ENCODE peak calls at places on chromosomes 12 and 14, in seven cellular contexts. One of them, this sample, is unnamed.

GRCh38 chr12:1830981-1831930 is 10.9 kb downstream of the LRTM2 start:
- DNase-seq in T-helper 17 cell: no peak
- DNase-seq in uterus: peak
- DNase-seq in tibial artery: no peak
- DNase-seq in EL: peak
- DNase-seq in astrocyte of the spinal cord: peak
- DNase-seq in A549: peak
- DNase-seq in this sample: no peak

GRCh38 chr12:30719060-30719459 is 23.4 kb upstream of the IPO8 start:
- DNase-seq in T-helper 17 cell: no peak
- DNase-seq in A549: no peak
- DNase-seq in astrocyte of the spinal cord: peak
- DNase-seq in EL: peak
- DNase-seq in uterus: no peak
- DNase-seq in tibial artery: no peak
- DNase-seq in this sample: no peak

GRCh38 chr12:66189476-66189823 is 436 bp downstream of the IRAK3 start:
- DNase-seq in EL: no peak
- DNase-seq in T-helper 17 cell: no peak
- DNase-seq in uterus: no peak
- DNase-seq in tibial artery: no peak
- DNase-seq in astrocyte of the spinal cord: no peak
- DNase-seq in A549: no peak
- DNase-seq in this sample: no peak

GRCh38 chr12:30969006-30969405 is 42.5 kb downstream of the TSPAN11 start:
- DNase-seq in T-helper 17 cell: no peak
- DNase-seq in A549: no peak
- DNase-seq in EL: no peak
- DNase-seq in tibial artery: no peak
- DNase-seq in astrocyte of the spinal cord: no peak
- DNase-seq in uterus: no peak
- DNase-seq in this sample: no peak

GRCh38 chr12:84150226-84150625 is 762.4 kb downstream of the SLC6A15 start:
- DNase-seq in T-helper 17 cell: no peak
- DNase-seq in tibial artery: no peak
- DNase-seq in astrocyte of the spinal cord: no peak
- DNase-seq in EL: no peak
- DNase-seq in uterus: no peak
- DNase-seq in A549: no peak
- DNase-seq in this sample: no peak

GRCh38 chr12:29164477-29165163 is 15.5 kb downstream of the FAR2 start:
- DNase-seq in EL: peak
- DNase-seq in T-helper 17 cell: no peak
- DNase-seq in tibial artery: no peak
- DNase-seq in astrocyte of the spinal cord: peak
- DNase-seq in uterus: no peak
- DNase-seq in A549: no peak
- DNase-seq in this sample: no peak

GRCh38 chr14:98605043-98605442 is 667.0 kb downstream of the BCL11B start:
- DNase-seq in astrocyte of the spinal cord: no peak
- DNase-seq in EL: no peak
- DNase-seq in uterus: no peak
- DNase-seq in tibial artery: no peak
- DNase-seq in A549: no peak
- DNase-seq in T-helper 17 cell: no peak
- DNase-seq in this sample: no peak

GRCh38 chr12:94173660-94174265 is 25.4 kb downstream of the PLXNC1 start:
- DNase-seq in EL: no peak
- DNase-seq in uterus: no peak
- DNase-seq in T-helper 17 cell: no peak
- DNase-seq in A549: no peak
- DNase-seq in astrocyte of the spinal cord: no peak
- DNase-seq in tibial artery: no peak
- DNase-seq in this sample: no peak

GRCh38 chr14:104665663-104666522 is 23.5 kb upstream of the INF2 start:
- DNase-seq in tibial artery: no peak
- DNase-seq in T-helper 17 cell: no peak
- DNase-seq in astrocyte of the spinal cord: no peak
- DNase-seq in EL: no peak
- DNase-seq in A549: peak
- DNase-seq in uterus: no peak
- DNase-seq in this sample: no peak

GRCh38 chr14:61927521-61927920 is 165.3 kb downstream of the SNAPC1 start:
- DNase-seq in T-helper 17 cell: no peak
- DNase-seq in tibial artery: no peak
- DNase-seq in astrocyte of the spinal cord: peak
- DNase-seq in EL: peak
- DNase-seq in A549: peak
- DNase-seq in uterus: no peak
- DNase-seq in this sample: no peak

GRCh38 chr12:105670664-105671063 is 340.2 kb downstream of the C12orf75 start:
- DNase-seq in uterus: no peak
- DNase-seq in astrocyte of the spinal cord: peak
- DNase-seq in EL: peak
- DNase-seq in tibial artery: no peak
- DNase-seq in A549: no peak
- DNase-seq in T-helper 17 cell: no peak
- DNase-seq in this sample: no peak

GRCh38 chr14:101001311-101002069 is 98.0 kb upstream of the RTL1 start:
- DNase-seq in astrocyte of the spinal cord: peak
- DNase-seq in tibial artery: no peak
- DNase-seq in EL: peak
- DNase-seq in uterus: no peak
- DNase-seq in A549: no peak
- DNase-seq in T-helper 17 cell: no peak
- DNase-seq in this sample: no peak

GRCh38 chr14:58104808-58105207 is 47.2 kb downstream of the ARMH4 start:
- DNase-seq in T-helper 17 cell: no peak
- DNase-seq in EL: peak
- DNase-seq in A549: no peak
- DNase-seq in astrocyte of the spinal cord: peak
- DNase-seq in uterus: no peak
- DNase-seq in tibial artery: no peak
- DNase-seq in this sample: no peak